ENCODE peak calls at places on chromosomes 3 and 15, in four cellular contexts. D is K562, G is IMR-90, B is HepG2. W is an unnamed sample.

GRCh38 chr3:159829056-159829995 is 159.3 kb upstream of the IL12A start:
- DNase-seq in B (peak), D (no peak), G (peak), W (no peak)

GRCh38 chr3:17065315-17065714 is 180.6 kb downstream of the PLCL2 start:
- DNase-seq in G (no peak), D (no peak), B (no peak), W (no peak)

GRCh38 chr3:58419782-58420512 is 13.7 kb downstream of the PDHB start:
- DNase-seq in D (no peak), G (peak), B (no peak), W (no peak)

GRCh38 chr3:193590088-193590856 is 2.7 kb upstream of the OPA1 start:
- DNase-seq in G (peak), B (no peak), D (peak), W (no peak)

GRCh38 chr3:61828158-61828874 is 266.9 kb downstream of the PTPRG start:
- DNase-seq in D (no peak), G (no peak), B (no peak), W (no peak)

GRCh38 chr3:138774529-138775253 is 60.0 kb downstream of the PIK3CB start:
- DNase-seq in B (peak), G (peak), D (no peak), W (peak)

GRCh38 chr15:74242296-74242929 is 6.3 kb downstream of the CCDC33 start:
- DNase-seq in D (peak), G (peak), B (peak), W (peak)

GRCh38 chr15:98420837-98421236 is 227.5 kb upstream of the IGF1R start:
- DNase-seq in D (no peak), B (no peak), G (no peak), W (no peak)

GRCh38 chr15:78327442-78327841 is 12.7 kb upstream of the CRABP1 start:
- DNase-seq in G (no peak), D (no peak), B (no peak), W (no peak)

GRCh38 chr3:72728958-72729467 is 119.2 kb downstream of the SHQ1 start:
- DNase-seq in B (peak), G (no peak), D (peak), W (no peak)

GRCh38 chr15:38562278-38562677 is 2.3 kb downstream of the RASGRP1 start:
- DNase-seq in B (no peak), G (no peak), D (no peak), W (no peak)

GRCh38 chr3:183619624-183620274 is 15.7 kb upstream of the KLHL24 start:
- DNase-seq in D (peak), G (no peak), B (no peak), W (no peak)

GRCh38 chr15:31930967-31931366 is 99.3 kb upstream of the CHRNA7 start:
- DNase-seq in B (no peak), D (no peak), G (no peak), W (no peak)

GRCh38 chr3:46546896-46547440 is 19.1 kb downstream of the LRRC2 start:
- DNase-seq in D (no peak), B (no peak), G (peak), W (no peak)

GRCh38 chr3:123262226-123262625 is 60.5 kb downstream of the SEC22A start:
- DNase-seq in D (no peak), G (no peak), B (no peak), W (no peak)

GRCh38 chr3:195905970-195906864 is 2.1 kb downstream of the TNK2 start:
- DNase-seq in G (peak), B (no peak), D (no peak), W (no peak)

GRCh38 chr15:58909616-58910015 is 23.9 kb downstream of the SLTM start:
- DNase-seq in B (no peak), G (peak), D (no peak), W (no peak)

GRCh38 chr3:74267583-74268184 is 346.8 kb downstream of the CNTN3 start:
- DNase-seq in G (peak), D (peak), B (peak), W (peak)

GRCh38 chr3:67649681-67650080 is 4.7 kb downstream of the SUCLG2 start:
- DNase-seq in G (no peak), D (no peak), B (no peak), W (no peak)

GRCh38 chr15:80106051-80106450 is 46.6 kb downstream of the ZFAND6 start:
- DNase-seq in D (no peak), G (peak), B (no peak), W (no peak)

GRCh38 chr3:129975332-129976090 is 991 bp downstream of the TRH start:
- DNase-seq in B (no peak), G (no peak), D (no peak), W (no peak)

GRCh38 chr3:88221726-88222125 is 72.0 kb downstream of the C3orf38 start:
- DNase-seq in B (no peak), G (no peak), D (no peak), W (no peak)

GRCh38 chr15:69616558-69616957 is 163.9 kb downstream of the RPLP1 start:
- DNase-seq in B (no peak), G (no peak), D (no peak), W (no peak)

GRCh38 chr3:148757238-148757930 is 59.7 kb downstream of the AGTR1 start:
- DNase-seq in B (no peak), D (no peak), G (peak), W (no peak)

GRCh38 chr3:197238842-197239241 is 59.6 kb downstream of the DLG1 start:
- DNase-seq in G (no peak), D (no peak), B (no peak), W (no peak)
- TF ChIP-seq RAD21 in G (no peak), D (no peak), B (no peak), W (no peak)

GRCh38 chr15:25170113-25170731 is 215.4 kb downstream of the SNRPN start:
- DNase-seq in D (no peak), G (no peak), B (no peak), W (no peak)

GRCh38 chr15:25172691-25173090 is 217.9 kb downstream of the SNRPN start:
- DNase-seq in G (no peak), B (no peak), D (no peak), W (no peak)

GRCh38 chr15:25170781-25171110 is 216.0 kb downstream of the SNRPN start:
- DNase-seq in B (no peak), G (no peak), D (no peak), W (no peak)

GRCh38 chr15:25171856-25172687 is 217.3 kb downstream of the SNRPN start:
- DNase-seq in B (no peak), D (no peak), G (no peak), W (no peak)

GRCh38 chr15:25171111-25171811 is 216.5 kb downstream of the SNRPN start:
- DNase-seq in B (no peak), D (no peak), G (no peak), W (no peak)
- TF ChIP-seq MAZ in B (no peak), D (no peak), G (no peak), W (no peak)

GRCh38 chr3:120470870-120471269 is 20.1 kb upstream of the FSTL1 start:
- DNase-seq in B (no peak), D (no peak), G (no peak), W (no peak)
- TF ChIP-seq RAD21 in B (no peak), D (no peak), G (no peak), W (no peak)

GRCh38 chr3:197802505-197803459 is 11.7 kb downstream of the LRCH3 start:
- DNase-seq in D (peak), B (no peak), G (no peak), W (no peak)

GRCh38 chr3:197810901-197811300 is 19.8 kb downstream of the LRCH3 start:
- DNase-seq in B (no peak), G (no peak), D (no peak), W (no peak)

GRCh38 chr3:197809356-197810020 is 18.4 kb downstream of the LRCH3 start:
- DNase-seq in G (peak), D (no peak), B (no peak), W (no peak)

GRCh38 chr3:197811343-197811742 is 20.3 kb downstream of the LRCH3 start:
- DNase-seq in B (no peak), D (no peak), G (peak), W (no peak)

GRCh38 chr3:197807969-197808587 is 17.0 kb downstream of the LRCH3 start:
- DNase-seq in G (peak), D (no peak), B (no peak), W (no peak)
- TF ChIP-seq MAZ in G (no peak), D (no peak), B (no peak), W (no peak)

W was measured in A549.